ENCODE peak calls at places on chromosomes 7 and 10, in nine cellular contexts. D is foreskin fibroblast; B is HTR-8/SVneo; S is AG08396; Y is activated CD8-positive, alpha-beta memory T cell treated with anti-CD3 and anti-CD28 coated beads, Interleukin-2, amount 50 U/mL, for 4 hours; G is nephron progenitor cell; M is stimulated activated CD4-positive, alpha-beta T cell treated with anti-CD3 and anti-CD28 coated beads, Interleukin-4, amount 100 ng/mL, for 1 hour; K is T-helper 9 cell; F is naive thymus-derived CD8-positive, alpha-beta T cell. E is an unnamed sample.

GRCh38 chr10:50221470-50221869 is 29.8 kb downstream of the ASAH2 start:
- DNase-seq in S (no peak), F (no peak), M (no peak), D (no peak), Y (no peak), B (no peak), K (no peak), G (no peak), E (no peak)

GRCh38 chr7:155260498-155260872 is 37.2 kb upstream of the INSIG1 start:
- DNase-seq in M (no peak), K (no peak), B (no peak), G (no peak), D (no peak), F (no peak), Y (no peak), S (no peak), E (no peak)

GRCh38 chr7:6392712-6393666 is 54.8 kb downstream of the DAGLB start:
- DNase-seq in S (peak), F (peak), K (no peak), G (no peak), Y (no peak), B (peak), M (peak), D (peak), E (no peak)

GRCh38 chr10:30863516-30864210 is 168.0 kb downstream of the ZNF438 start:
- DNase-seq in D (no peak), M (no peak), B (peak), F (no peak), K (no peak), S (no peak), Y (no peak), G (no peak), E (no peak)

GRCh38 chr7:102888561-102889233 is 24.1 kb upstream of the LRRC17 start:
- DNase-seq in K (no peak), G (no peak), D (no peak), S (no peak), Y (no peak), M (no peak), F (no peak), B (no peak), E (no peak)

GRCh38 chr7:138468244-138469123 is 8.4 kb downstream of the TRIM24 start:
- DNase-seq in D (no peak), K (no peak), S (peak), F (no peak), B (no peak), G (no peak), Y (no peak), M (no peak), E (no peak)

GRCh38 chr7:149772236-149772820 is 1.1 kb downstream of the ZNF467 start:
- DNase-seq in B (peak), M (peak), D (no peak), G (peak), Y (peak), K (peak), F (no peak), S (peak), E (no peak)

GRCh38 chr7:24227603-24228359 is 56.2 kb upstream of the NPY start:
- DNase-seq in D (no peak), G (no peak), S (no peak), K (no peak), B (no peak), M (peak), Y (no peak), F (no peak), E (no peak)

GRCh38 chr7:132709971-132710567 is 133.8 kb upstream of the PLXNA4 start:
- DNase-seq in K (no peak), M (peak), Y (peak), B (peak), D (peak), G (no peak), F (no peak), S (peak), E (no peak)

GRCh38 chr7:2812119-2812487 is 32.0 kb downstream of the GNA12 start:
- DNase-seq in K (no peak), B (no peak), D (no peak), G (no peak), Y (no peak), F (no peak), S (no peak), M (no peak), E (no peak)

GRCh38 chr7:111958889-111959288 is 247.3 kb downstream of the DOCK4 start:
- DNase-seq in G (peak), F (no peak), K (no peak), S (no peak), B (no peak), Y (no peak), D (no peak), M (no peak), E (no peak)

GRCh38 chr7:139362302-139362701 is 2.6 kb downstream of the LUC7L2 start:
- DNase-seq in Y (no peak), D (no peak), F (no peak), K (no peak), B (peak), S (no peak), G (no peak), M (no peak), E (no peak)

GRCh38 chr7:106143711-106144347 is 31.7 kb upstream of the SYPL1 start:
- DNase-seq in B (no peak), K (no peak), Y (no peak), F (no peak), M (no peak), G (peak), S (no peak), D (no peak), E (no peak)

GRCh38 chr10:62354941-62355340 is 19.2 kb upstream of the ZNF365 start:
- DNase-seq in Y (no peak), G (no peak), B (no peak), K (no peak), M (no peak), S (no peak), F (no peak), D (peak), E (no peak)

GRCh38 chr10:115427611-115428010 is 334.4 kb downstream of the ATRNL1 start:
- DNase-seq in D (no peak), F (no peak), S (no peak), M (no peak), G (no peak), K (no peak), B (no peak), Y (no peak), E (no peak)

GRCh38 chr10:89295597-89295996 is 6.2 kb upstream of the IFIT2 start:
- DNase-seq in Y (no peak), S (peak), F (no peak), B (no peak), G (no peak), K (no peak), M (no peak), D (peak), E (no peak)

GRCh38 chr7:148334959-148335577 is 255.5 kb upstream of the C7orf33 start:
- DNase-seq in G (no peak), M (no peak), Y (no peak), D (no peak), S (no peak), K (no peak), F (no peak), B (no peak), E (no peak)

GRCh38 chr7:106416430-106416829 is 131.6 kb upstream of the NAMPT start:
- DNase-seq in G (no peak), M (no peak), S (no peak), D (no peak), F (no peak), Y (no peak), B (no peak), K (no peak), E (no peak)

GRCh38 chr7:69864283-69864682 is 266.0 kb downstream of the AUTS2 start:
- DNase-seq in D (no peak), Y (no peak), B (no peak), M (no peak), S (no peak), F (no peak), K (no peak), G (no peak), E (no peak)

GRCh38 chr10:129525408-129525807 is 58.4 kb downstream of the MGMT start:
- DNase-seq in M (no peak), K (no peak), B (no peak), F (no peak), D (peak), Y (no peak), G (peak), S (peak), E (no peak)

GRCh38 chr7:154859747-154860620 is 142.9 kb downstream of the PAXIP1 start:
- DNase-seq in S (no peak), D (no peak), B (no peak), G (no peak), K (no peak), Y (no peak), F (no peak), M (no peak), E (no peak)

GRCh38 chr10:87771871-87772500 is 46.0 kb downstream of the ATAD1 start:
- DNase-seq in G (no peak), M (no peak), F (no peak), D (peak), B (peak), K (no peak), Y (no peak), S (no peak), E (no peak)

GRCh38 chr10:35232509-35232908 is 103.8 kb upstream of the CCNY start:
- DNase-seq in S (no peak), D (no peak), G (no peak), B (no peak), M (no peak), Y (no peak), K (no peak), F (no peak), E (no peak)

GRCh38 chr10:132392184-132392800 is 4.7 kb upstream of the PWWP2B start:
- DNase-seq in K (no peak), B (no peak), G (no peak), S (no peak), M (no peak), Y (no peak), F (no peak), D (no peak), E (no peak)